ENCODE peak calls at places on chromosome 19, in nine cellular contexts. W is astrocyte, Z is dorsolateral prefrontal cortex, F is psoas muscle, N is ovary, O is H9, K is adrenal gland, Y is GM23338, L is progenitor cell of endocrine pancreas. V is an unnamed sample.
A peak's percentile ranks its signal among the peaks of the same experiment; 100 is the strongest.

GRCh38 chr19:40578442-40578908 is 1.8 kb downstream of the SHKBP1 start:
- DNase-seq in W (peak; percentile 16), Y (peak; percentile 96), L (no peak), N (no peak), Z (no peak), K (no peak), O (peak; percentile 92), F (no peak), V (no peak)

GRCh38 chr19:1748115-1748702 is 5.1 kb upstream of the ONECUT3 start:
- DNase-seq in N (no peak), Z (no peak), F (peak; percentile 36), O (no peak), Y (peak; percentile 74), L (no peak), W (no peak), K (no peak), V (no peak)

GRCh38 chr19:2478324-2478755 is 2.4 kb downstream of the GADD45B start:
- DNase-seq in O (no peak), K (peak; percentile 43), L (no peak), N (peak; percentile 56), Y (peak; percentile 78), Z (peak; percentile 67), W (peak; percentile 57), F (peak; percentile 86), V (peak; percentile 55)

GRCh38 chr19:2761876-2762782 is 20.9 kb downstream of the SGTA start:
- DNase-seq in O (no peak), Z (no peak), F (no peak), N (no peak), W (no peak), Y (no peak), L (no peak), K (no peak), V (no peak)

GRCh38 chr19:43700368-43701015 is 15.4 kb upstream of the IRGC start:
- DNase-seq in L (no peak), N (peak; percentile 34), K (peak; percentile 62), F (peak; percentile 60), W (peak; percentile 79), O (no peak), Y (no peak), Z (peak; percentile 48), V (no peak)

GRCh38 chr19:43651758-43652545 is 12.3 kb upstream of the CADM4 start:
- DNase-seq in W (peak; percentile 29), K (peak; percentile 81), O (peak; percentile 70), F (peak; percentile 60), Z (peak; percentile 64), L (peak; percentile 46), Y (peak; percentile 88), N (peak; percentile 48), V (peak; percentile 73)

GRCh38 chr19:15466851-15467733 is 2.7 kb upstream of the RASAL3 start:
- DNase-seq in K (no peak), W (peak; percentile 67), O (no peak), N (no peak), L (no peak), Y (no peak), F (no peak), Z (no peak), V (no peak)

GRCh38 chr19:18102916-18103542 is 5.5 kb downstream of the MAST3 start:
- DNase-seq in W (no peak), N (no peak), O (no peak), F (no peak), Y (no peak), Z (peak; percentile 77), L (no peak), K (no peak), V (no peak)

GRCh38 chr19:6551607-6552450 is 21.0 kb downstream of the TNFSF9 start:
- DNase-seq in Y (peak; percentile 92), F (peak; percentile 56), L (peak; percentile 42), W (peak; percentile 68), K (no peak), O (peak; percentile 86), Z (no peak), N (no peak), V (peak; percentile 69)

GRCh38 chr19:46350029-46350757 is 3.3 kb downstream of the PPP5C start:
- DNase-seq in N (no peak), F (no peak), Y (no peak), O (no peak), W (no peak), L (no peak), K (peak; percentile 32), Z (peak; percentile 32), V (no peak)

GRCh38 chr19:28829762-28830161 is 383.2 kb downstream of the UQCRFS1 start:
- DNase-seq in F (no peak), L (no peak), K (no peak), O (no peak), W (no peak), N (no peak), Z (no peak), Y (no peak), V (no peak)

GRCh38 chr19:4988770-4989251 is 19.9 kb downstream of the KDM4B start:
- DNase-seq in N (no peak), W (peak; percentile 95), Y (no peak), K (peak; percentile 91), L (no peak), O (no peak), F (peak; percentile 84), Z (no peak), V (peak; percentile 77)

GRCh38 chr19:48330012-48330681 is 4.8 kb downstream of the EMP3 start:
- DNase-seq in K (peak; percentile 85), O (peak; percentile 92), L (peak; percentile 55), F (peak; percentile 82), Y (peak; percentile 95), N (peak; percentile 80), W (no peak), Z (peak; percentile 94), V (peak; percentile 91)
- TF ChIP-seq CTCF in K (no peak), O (peak; percentile 30), L (peak; percentile 25), F (no peak), Y (no peak), N (no peak), W (no peak), Z (peak; percentile 19), V (no peak)

GRCh38 chr19:12884926-12885748 is 1.9 kb downstream of the KLF1 start:
- DNase-seq in Z (no peak), L (peak; percentile 79), Y (peak; percentile 100), W (peak; percentile 16), F (peak; percentile 80), N (no peak), K (peak; percentile 70), O (peak; percentile 99), V (peak; percentile 83)
- TF ChIP-seq CTCF in Z (peak; percentile 55), L (peak; percentile 72), Y (peak; percentile 68), W (no peak), F (peak; percentile 50), N (no peak), K (peak; percentile 23), O (peak; percentile 91), V (peak; percentile 63)

GRCh38 chr19:35140898-35141626 is 2.0 kb upstream of the FXYD7 start:
- DNase-seq in W (peak; percentile 58), O (peak; percentile 98), Y (peak; percentile 92), F (peak; percentile 98), N (peak; percentile 97), Z (peak; percentile 97), K (peak; percentile 95), L (peak; percentile 70), V (peak; percentile 97)

GRCh38 chr19:35143231-35143715 is at the start of gene FXYD7:
- DNase-seq in Z (no peak), L (no peak), O (peak; percentile 65), F (no peak), K (no peak), W (no peak), Y (peak; percentile 64), N (peak; percentile 69), V (peak; percentile 82)

GRCh38 chr19:35142531-35143230 is 374 bp upstream of the FXYD7 start:
- DNase-seq in Y (peak; percentile 91), F (peak; percentile 72), K (peak; percentile 57), W (no peak), O (peak; percentile 85), Z (no peak), N (peak; percentile 77), L (peak; percentile 49), V (peak; percentile 84)

GRCh38 chr19:35140207-35140897 is 1.7 kb downstream of the FXYD1 start:
- DNase-seq in W (no peak), O (no peak), K (no peak), N (peak; percentile 69), Z (no peak), L (no peak), F (peak; percentile 76), Y (no peak), V (no peak)

DNA sequence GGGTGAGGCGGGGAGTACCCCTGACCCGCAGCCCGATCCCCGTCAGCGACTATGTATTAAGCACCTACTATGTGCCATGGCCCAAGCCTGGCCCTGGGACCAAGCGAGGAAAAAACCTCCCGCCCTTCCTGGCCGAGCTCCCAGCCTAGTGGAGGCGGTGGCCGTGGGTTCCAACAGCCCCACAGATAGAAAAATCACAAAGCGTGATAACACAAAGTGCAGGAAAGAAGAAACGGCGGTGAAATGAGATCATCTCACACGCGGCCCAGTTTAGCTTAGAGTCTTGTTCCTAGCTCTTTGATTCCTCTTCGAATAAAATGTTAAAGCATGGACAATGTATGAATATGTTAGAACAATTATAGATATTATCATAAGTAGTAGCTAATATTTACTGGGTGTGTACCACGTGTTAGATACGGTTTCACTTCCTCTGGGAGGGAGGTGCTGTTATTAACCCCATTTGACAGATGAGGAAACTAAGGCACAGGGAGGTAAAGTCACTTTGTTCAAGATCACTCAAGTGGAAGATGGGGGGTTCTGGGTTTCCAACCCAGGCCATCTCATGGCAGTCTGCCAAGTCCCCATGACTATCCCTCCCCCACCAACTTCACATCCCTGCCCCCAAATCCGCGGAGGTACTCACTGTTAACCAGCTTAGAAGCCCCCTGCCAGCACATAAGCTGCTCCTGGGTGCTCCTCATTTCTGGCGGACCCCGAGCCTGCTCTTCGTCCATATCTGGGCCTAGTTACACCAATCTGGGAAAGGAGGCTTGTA is 1.2 kb upstream of the FXYD7 start:
- DNase-seq in Y (no peak), O (no peak), Z (no peak), F (peak; percentile 64), N (peak; percentile 73), W (no peak), L (no peak), K (peak; percentile 40), V (no peak)
- TF ChIP-seq CTCF in Y (peak; percentile 7), O (no peak), Z (no peak), F (no peak), N (no peak), W (no peak), L (no peak), K (no peak), V (no peak)

DNA sequence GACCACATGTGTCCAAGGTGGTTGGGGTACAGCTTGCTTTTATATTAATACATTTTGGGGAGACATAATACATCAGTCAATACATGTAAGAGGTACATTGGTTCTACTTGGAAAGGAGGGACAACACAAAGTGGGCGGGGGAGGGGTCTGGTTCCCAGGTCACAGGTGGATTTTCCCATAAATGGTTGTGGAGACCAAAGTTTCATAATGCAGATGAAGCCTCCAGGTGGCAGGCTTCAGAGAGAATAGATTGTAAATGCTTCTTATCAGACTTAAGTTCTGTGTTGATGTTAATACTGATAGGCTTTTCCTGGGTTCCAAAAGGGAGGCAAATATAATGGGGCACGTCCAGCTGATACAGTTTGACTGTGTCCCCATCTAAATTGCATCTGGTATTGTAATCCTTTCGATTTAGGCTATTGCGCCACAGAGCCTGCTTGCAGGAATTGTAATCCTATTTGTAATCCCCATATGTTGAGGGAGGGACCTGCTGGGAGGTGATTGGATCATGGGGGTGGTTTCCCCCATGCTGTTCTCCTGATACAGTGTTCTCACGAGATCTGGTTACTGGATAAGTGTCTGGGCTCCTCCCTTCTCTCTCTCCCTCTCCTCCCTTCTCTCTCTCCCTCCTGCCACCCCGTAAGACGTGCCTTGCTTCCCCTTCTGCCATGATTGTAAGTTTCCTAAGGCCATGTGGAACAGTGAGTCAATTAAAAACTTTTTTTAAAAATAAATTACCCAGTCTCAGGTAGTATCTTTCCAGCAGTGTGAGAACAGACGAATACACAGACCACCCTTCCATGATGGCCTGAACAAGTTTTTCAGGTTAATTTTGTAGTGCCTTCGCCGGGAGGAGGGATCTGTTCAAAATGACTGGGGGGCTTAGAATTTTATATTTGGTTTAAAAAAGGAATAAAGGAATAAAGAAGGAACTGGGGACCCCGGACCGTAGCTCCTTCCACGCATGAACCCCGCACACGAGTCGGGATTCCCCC is 44.9 kb downstream of the ZNF823 start:
- DNase-seq in N (no peak), Z (no peak), K (no peak), W (peak; percentile 25), O (peak; percentile 75), F (no peak), Y (peak; percentile 85), L (no peak), V (no peak)
- TF ChIP-seq CTCF in N (no peak), Z (no peak), K (no peak), W (no peak), O (peak; percentile 40), F (no peak), Y (peak; percentile 12), L (no peak), V (no peak)